ENCODE peak calls at places on chromosomes 16 and 17, in ten cellular contexts. R is NCI-H1417 treated with DMSO at 0.1 percent for 48 hours; H is stomach; Q is fibroblast of gingiva; G is activated naive CD8-positive, alpha-beta T cell treated with anti-CD3 and anti-CD28 coated beads for 36 hours; U is ovary; M is nephron progenitor cell; N is vagina; V is sciatic nerve; K is T-cell. P is an unnamed sample.

GRCh38 chr17:8124350-8125195 is 667 bp upstream of the HES7 start:
- DNase-seq in N (no peak), U (peak; percentile 33), K (no peak), V (peak; percentile 63), H (no peak), R (no peak), G (no peak), Q (no peak), M (peak; percentile 38), P (no peak)

GRCh38 chr17:82356028-82356427 is 3.0 kb upstream of the TEX19 start:
- DNase-seq in M (no peak), U (no peak), V (no peak), R (no peak), K (no peak), N (no peak), G (no peak), H (peak; percentile 49), Q (no peak), P (no peak)

GRCh38 chr17:9330140-9330902 is 245.3 kb downstream of the STX8 start:
- DNase-seq in N (no peak), R (no peak), V (no peak), U (no peak), M (no peak), G (no peak), Q (no peak), K (no peak), H (no peak), P (no peak)

GRCh38 chr16:56643080-56643778 is 4.8 kb downstream of the MT1A start:
- DNase-seq in R (no peak), Q (peak; percentile 50), K (peak; percentile 42), N (no peak), G (peak; percentile 87), M (peak; percentile 63), H (peak; percentile 89), U (peak; percentile 57), V (peak; percentile 75), P (no peak)

GRCh38 chr16:48365030-48365600 is 20.1 kb downstream of the SIAH1 start:
- DNase-seq in R (no peak), N (no peak), M (no peak), U (no peak), V (no peak), Q (no peak), H (no peak), K (no peak), G (no peak), P (no peak)

GRCh38 chr16:30771726-30772125 is 9.6 kb downstream of the RNF40 start:
- DNase-seq in K (no peak), H (no peak), N (no peak), G (no peak), M (no peak), U (no peak), Q (no peak), R (no peak), V (no peak), P (no peak)

GRCh38 chr17:4658478-4659305 is 17.2 kb upstream of the ALOX15 start:
- DNase-seq in U (no peak), R (no peak), G (peak; percentile 69), K (no peak), Q (no peak), N (no peak), M (no peak), H (no peak), V (no peak), P (no peak)

GRCh38 chr16:17238285-17239028 is 232.3 kb downstream of the XYLT1 start:
- DNase-seq in M (no peak), R (no peak), U (no peak), H (no peak), K (no peak), G (peak; percentile 56), V (no peak), N (no peak), Q (no peak), P (peak; percentile 38)

GRCh38 chr17:76816590-76817135 is 51.5 kb upstream of the MGAT5B start:
- DNase-seq in G (peak; percentile 57), N (no peak), Q (peak; percentile 20), H (peak; percentile 28), V (no peak), K (peak; percentile 59), U (no peak), R (no peak), M (peak; percentile 52), P (no peak)

GRCh38 chr17:76383645-76384221 is 676 bp upstream of the SPHK1 start:
- DNase-seq in N (no peak), U (peak; percentile 47), H (peak; percentile 37), R (no peak), G (peak; percentile 65), Q (peak; percentile 52), K (peak; percentile 20), M (peak; percentile 59), V (no peak), P (no peak)

GRCh38 chr16:85253127-85253941 is 141.1 kb upstream of the CIBAR2 start:
- DNase-seq in M (peak; percentile 87), Q (peak; percentile 34), U (peak; percentile 67), K (peak; percentile 45), H (peak; percentile 70), G (peak; percentile 68), R (no peak), N (no peak), V (peak; percentile 82), P (peak; percentile 84)

GRCh38 chr17:80943346-80944145 is 48.1 kb upstream of the CHMP6 start:
- DNase-seq in M (no peak), G (no peak), R (no peak), K (no peak), H (no peak), U (no peak), N (no peak), Q (no peak), V (peak; percentile 51), P (no peak)

GRCh38 chr17:10061131-10061581 is 137.2 kb downstream of the GAS7 start:
- DNase-seq in G (no peak), Q (peak; percentile 86), M (no peak), R (no peak), N (no peak), K (no peak), V (peak; percentile 64), U (no peak), H (no peak), P (peak; percentile 70)

GRCh38 chr17:17951524-17951923 is 20.7 kb downstream of the TOM1L2 start:
- DNase-seq in R (no peak), H (no peak), K (no peak), V (no peak), N (no peak), U (no peak), Q (no peak), M (no peak), G (no peak), P (no peak)

GRCh38 chr17:33234930-33235685 is 58.0 kb downstream of the ASIC2 start:
- DNase-seq in G (no peak), K (no peak), Q (peak; percentile 88), R (no peak), M (no peak), U (peak; percentile 80), V (peak; percentile 67), H (peak; percentile 38), N (no peak), P (peak; percentile 78)

GRCh38 chr16:27677300-27677699 is 127.4 kb downstream of the KATNIP start:
- DNase-seq in U (no peak), R (no peak), Q (no peak), V (no peak), H (no peak), M (no peak), K (no peak), N (no peak), G (no peak), P (peak; percentile 17)

GRCh38 chr16:57472665-57473060 is 10.2 kb downstream of the POLR2C start:
- DNase-seq in Q (no peak), H (no peak), V (no peak), G (no peak), R (no peak), M (no peak), K (no peak), N (no peak), U (no peak), P (peak; percentile 56)

GRCh38 chr17:8087075-8087941 is at the start of gene ALOX12B:
- DNase-seq in G (no peak), M (no peak), V (no peak), H (no peak), U (no peak), N (no peak), R (no peak), K (no peak), Q (no peak), P (no peak)

GRCh38 chr16:56600398-56600999 is 7.9 kb upstream of the MT2A start:
- DNase-seq in G (no peak), Q (peak; percentile 47), N (no peak), V (no peak), H (peak; percentile 44), U (peak; percentile 48), M (peak; percentile 21), R (no peak), K (no peak), P (no peak)

GRCh38 chr17:44334315-44335181 is 9.9 kb upstream of the SLC25A39 start:
- DNase-seq in R (no peak), G (no peak), H (no peak), Q (no peak), M (no peak), V (no peak), N (no peak), K (no peak), U (no peak), P (no peak)

GRCh38 chr16:4319454-4319853 is 3.6 kb downstream of the GLIS2 start:
- DNase-seq in N (no peak), R (no peak), G (peak; percentile 72), M (no peak), U (peak; percentile 64), V (no peak), H (peak; percentile 46), Q (no peak), K (peak; percentile 38), P (no peak)

GRCh38 chr17:1787301-1787902 is 25.5 kb downstream of the SERPINF1 start:
- DNase-seq in V (no peak), K (no peak), N (no peak), H (peak; percentile 43), M (no peak), U (peak; percentile 85), G (no peak), Q (peak; percentile 92), R (no peak), P (peak; percentile 83)

GRCh38 chr17:5821057-5821456 is 236.7 kb upstream of the NLRP1 start:
- DNase-seq in V (no peak), R (no peak), K (no peak), U (no peak), G (peak; percentile 37), M (no peak), H (no peak), N (no peak), Q (no peak), P (no peak)

GRCh38 chr16:30830072-30830417 is 43.0 kb upstream of the ZNF629 start:
- DNase-seq in K (no peak), V (no peak), U (no peak), N (no peak), R (no peak), Q (no peak), G (no peak), M (no peak), H (no peak), P (no peak)

GRCh38 chr17:81135503-81136283 is 29.6 kb upstream of the PVALEF start:
- DNase-seq in G (no peak), K (no peak), H (no peak), U (no peak), Q (no peak), N (no peak), R (no peak), M (no peak), V (no peak), P (no peak)

GRCh38 chr17:48513097-48513496 is 17.7 kb downstream of the HOXB1 start:
- DNase-seq in U (no peak), V (no peak), G (peak; percentile 24), N (no peak), Q (no peak), H (no peak), R (no peak), M (no peak), K (no peak), P (no peak)

GRCh38 chr16:77540656-77541055 is 105.8 kb upstream of the ADAMTS18 start:
- DNase-seq in R (no peak), V (no peak), H (no peak), N (no peak), M (no peak), U (no peak), K (no peak), G (no peak), Q (peak; percentile 44), P (no peak)

GRCh38 chr16:72362972-72363371 is 191.0 kb upstream of the PMFBP1 start:
- DNase-seq in K (no peak), M (no peak), U (no peak), V (no peak), N (no peak), Q (no peak), H (no peak), R (no peak), G (no peak), P (no peak)

P was measured in cardiac septum.